ENCODE peak calls at places on chromosome 2, in seven cellular contexts. One of them, this sample, is unnamed.

GRCh38 chr2:238784671-238785527 is 63.0 kb upstream of the TWIST2 start:
- DNase-seq in colonic mucosa: peak
- DNase-seq in fibroblast of pulmonary artery: peak
- DNase-seq in heart right ventricle: peak
- DNase-seq in RWPE1: peak
- DNase-seq in CD8-positive, alpha-beta T cell: peak
- DNase-seq in B cell: peak
- DNase-seq in this sample: peak

GRCh38 chr2:99775585-99775984 is 285.8 kb upstream of the REV1 start:
- DNase-seq in colonic mucosa: no peak
- DNase-seq in fibroblast of pulmonary artery: peak
- DNase-seq in heart right ventricle: no peak
- DNase-seq in RWPE1: no peak
- DNase-seq in CD8-positive, alpha-beta T cell: no peak
- DNase-seq in B cell: no peak
- DNase-seq in this sample: no peak

GRCh38 chr2:158619496-158619895 is 162.7 kb downstream of the PKP4 start:
- DNase-seq in colonic mucosa: no peak
- DNase-seq in fibroblast of pulmonary artery: peak
- DNase-seq in heart right ventricle: no peak
- DNase-seq in RWPE1: no peak
- DNase-seq in CD8-positive, alpha-beta T cell: no peak
- DNase-seq in B cell: no peak
- DNase-seq in this sample: no peak

GRCh38 chr2:101200714-101201113 is 49.5 kb upstream of the TBC1D8 start:
- DNase-seq in colonic mucosa: no peak
- DNase-seq in fibroblast of pulmonary artery: peak
- DNase-seq in heart right ventricle: no peak
- DNase-seq in RWPE1: peak
- DNase-seq in CD8-positive, alpha-beta T cell: no peak
- DNase-seq in B cell: no peak
- DNase-seq in this sample: no peak

GRCh38 chr2:792687-793086 is 115.5 kb upstream of the TMEM18 start:
- DNase-seq in colonic mucosa: no peak
- DNase-seq in fibroblast of pulmonary artery: no peak
- DNase-seq in heart right ventricle: no peak
- DNase-seq in RWPE1: no peak
- DNase-seq in CD8-positive, alpha-beta T cell: no peak
- DNase-seq in B cell: no peak
- DNase-seq in this sample: no peak

GRCh38 chr2:3867451-3867850 is 164.1 kb downstream of the DCDC2C start:
- DNase-seq in colonic mucosa: no peak
- DNase-seq in fibroblast of pulmonary artery: no peak
- DNase-seq in heart right ventricle: no peak
- DNase-seq in RWPE1: no peak
- DNase-seq in CD8-positive, alpha-beta T cell: no peak
- DNase-seq in B cell: no peak
- DNase-seq in this sample: no peak

GRCh38 chr2:9251154-9252001 is 44.8 kb downstream of the ASAP2 start:
- DNase-seq in colonic mucosa: no peak
- DNase-seq in fibroblast of pulmonary artery: peak
- DNase-seq in heart right ventricle: no peak
- DNase-seq in RWPE1: peak
- DNase-seq in CD8-positive, alpha-beta T cell: no peak
- DNase-seq in B cell: no peak
- DNase-seq in this sample: peak

GRCh38 chr2:235746257-235746934 is 252.6 kb downstream of the AGAP1 start:
- DNase-seq in colonic mucosa: peak
- DNase-seq in fibroblast of pulmonary artery: peak
- DNase-seq in heart right ventricle: peak
- DNase-seq in RWPE1: peak
- DNase-seq in CD8-positive, alpha-beta T cell: peak
- DNase-seq in B cell: peak
- DNase-seq in this sample: peak

GRCh38 chr2:43758738-43759137 is 15.1 kb upstream of the DYNC2LI1 start:
- DNase-seq in colonic mucosa: no peak
- DNase-seq in fibroblast of pulmonary artery: peak
- DNase-seq in heart right ventricle: no peak
- DNase-seq in RWPE1: no peak
- DNase-seq in CD8-positive, alpha-beta T cell: no peak
- DNase-seq in B cell: no peak
- DNase-seq in this sample: peak

GRCh38 chr2:230155359-230155758 is 64.4 kb downstream of the SP110 start:
- DNase-seq in colonic mucosa: no peak
- DNase-seq in fibroblast of pulmonary artery: no peak
- DNase-seq in heart right ventricle: no peak
- DNase-seq in RWPE1: no peak
- DNase-seq in CD8-positive, alpha-beta T cell: no peak
- DNase-seq in B cell: no peak
- DNase-seq in this sample: no peak

GRCh38 chr2:241126771-241127202 is 22.5 kb downstream of the PASK start:
- DNase-seq in colonic mucosa: no peak
- DNase-seq in fibroblast of pulmonary artery: no peak
- DNase-seq in heart right ventricle: no peak
- DNase-seq in RWPE1: no peak
- DNase-seq in CD8-positive, alpha-beta T cell: no peak
- DNase-seq in B cell: no peak
- DNase-seq in this sample: no peak

GRCh38 chr2:29053680-29054400 is 20.5 kb downstream of the PCARE start:
- DNase-seq in colonic mucosa: no peak
- DNase-seq in fibroblast of pulmonary artery: peak
- DNase-seq in heart right ventricle: no peak
- DNase-seq in RWPE1: peak
- DNase-seq in CD8-positive, alpha-beta T cell: no peak
- DNase-seq in B cell: no peak
- DNase-seq in this sample: no peak

GRCh38 chr2:215805493-215805892 is 207.9 kb downstream of the MREG start:
- DNase-seq in colonic mucosa: no peak
- DNase-seq in fibroblast of pulmonary artery: no peak
- DNase-seq in heart right ventricle: no peak
- DNase-seq in RWPE1: no peak
- DNase-seq in CD8-positive, alpha-beta T cell: no peak
- DNase-seq in B cell: no peak
- DNase-seq in this sample: no peak
- TF ChIP-seq CTCF in colonic mucosa: no peak
- TF ChIP-seq CTCF in fibroblast of pulmonary artery: no peak
- TF ChIP-seq CTCF in heart right ventricle: no peak
- TF ChIP-seq CTCF in RWPE1: no peak
- TF ChIP-seq CTCF in CD8-positive, alpha-beta T cell: no peak
- TF ChIP-seq CTCF in B cell: no peak
- TF ChIP-seq CTCF in this sample: no peak

GRCh38 chr2:102478686-102479470 is 5.9 kb downstream of the SLC9A4 start:
- DNase-seq in colonic mucosa: no peak
- DNase-seq in fibroblast of pulmonary artery: no peak
- DNase-seq in heart right ventricle: no peak
- DNase-seq in RWPE1: no peak
- DNase-seq in CD8-positive, alpha-beta T cell: no peak
- DNase-seq in B cell: no peak
- DNase-seq in this sample: no peak
- TF ChIP-seq CTCF in colonic mucosa: no peak
- TF ChIP-seq CTCF in fibroblast of pulmonary artery: no peak
- TF ChIP-seq CTCF in heart right ventricle: no peak
- TF ChIP-seq CTCF in RWPE1: no peak
- TF ChIP-seq CTCF in CD8-positive, alpha-beta T cell: no peak
- TF ChIP-seq CTCF in B cell: no peak
- TF ChIP-seq CTCF in this sample: no peak

DNA sequence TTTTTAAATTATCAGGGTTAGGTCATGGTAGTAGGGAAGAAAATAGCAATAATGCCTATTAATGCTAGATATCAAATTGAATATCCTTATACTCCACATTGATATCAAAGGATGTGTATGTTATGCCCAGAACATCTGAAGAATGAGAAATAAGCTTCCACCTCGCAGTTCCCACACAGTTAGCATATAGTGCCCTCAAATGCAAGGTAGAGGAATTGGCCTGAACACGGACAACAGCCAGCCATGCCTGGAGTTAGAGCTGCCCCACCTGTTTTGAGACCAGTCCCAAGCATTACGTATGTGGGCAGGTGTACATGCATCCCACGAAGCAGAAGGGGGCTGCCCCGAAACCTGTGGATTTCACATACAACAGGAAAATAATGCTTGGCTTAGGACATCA is 79.6 kb downstream of the SUMO1 start:
- DNase-seq in colonic mucosa: no peak
- DNase-seq in fibroblast of pulmonary artery: peak
- DNase-seq in heart right ventricle: no peak
- DNase-seq in RWPE1: no peak
- DNase-seq in CD8-positive, alpha-beta T cell: no peak
- DNase-seq in B cell: no peak
- DNase-seq in this sample: no peak
- TF ChIP-seq CTCF in colonic mucosa: no peak
- TF ChIP-seq CTCF in fibroblast of pulmonary artery: peak
- TF ChIP-seq CTCF in heart right ventricle: peak
- TF ChIP-seq CTCF in RWPE1: no peak
- TF ChIP-seq CTCF in CD8-positive, alpha-beta T cell: no peak
- TF ChIP-seq CTCF in B cell: no peak
- TF ChIP-seq CTCF in this sample: no peak

DNA sequence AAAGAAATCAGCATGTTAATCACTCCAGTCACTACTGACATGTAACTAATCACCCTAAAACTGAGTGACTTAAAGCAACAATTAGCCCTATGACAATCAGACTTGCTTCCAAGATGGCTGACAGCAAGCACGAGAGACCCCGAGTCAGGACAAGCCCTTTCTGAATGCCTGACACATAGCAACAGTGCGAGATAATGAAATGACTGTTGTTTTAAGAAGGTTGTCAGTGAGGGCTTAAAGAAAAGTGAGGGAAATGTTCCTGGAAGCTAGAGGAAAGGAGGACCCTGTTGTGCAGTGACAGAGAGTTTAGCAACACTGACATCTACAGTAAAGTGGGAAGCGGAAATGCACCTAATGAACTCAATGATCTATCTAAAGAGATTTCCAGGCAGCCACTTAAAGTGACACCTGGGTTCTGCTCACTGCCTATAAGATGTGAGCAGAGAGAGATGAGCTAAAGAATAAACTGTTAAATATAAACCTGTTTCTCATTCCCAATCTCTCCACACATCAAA is 163.1 kb downstream of the STK39 start:
- DNase-seq in colonic mucosa: no peak
- DNase-seq in fibroblast of pulmonary artery: no peak
- DNase-seq in heart right ventricle: no peak
- DNase-seq in RWPE1: no peak
- DNase-seq in CD8-positive, alpha-beta T cell: no peak
- DNase-seq in B cell: no peak
- DNase-seq in this sample: no peak
- TF ChIP-seq CTCF in colonic mucosa: no peak
- TF ChIP-seq CTCF in fibroblast of pulmonary artery: no peak
- TF ChIP-seq CTCF in heart right ventricle: no peak
- TF ChIP-seq CTCF in RWPE1: no peak
- TF ChIP-seq CTCF in CD8-positive, alpha-beta T cell: no peak
- TF ChIP-seq CTCF in B cell: no peak
- TF ChIP-seq CTCF in this sample: no peak

GRCh38 chr2:225052703-225053102 is 10.4 kb upstream of the DOCK10 start:
- DNase-seq in colonic mucosa: no peak
- DNase-seq in fibroblast of pulmonary artery: no peak
- DNase-seq in heart right ventricle: no peak
- DNase-seq in RWPE1: no peak
- DNase-seq in CD8-positive, alpha-beta T cell: peak
- DNase-seq in B cell: no peak
- DNase-seq in this sample: no peak

GRCh38 chr2:225055714-225056113 is 13.4 kb upstream of the DOCK10 start:
- DNase-seq in colonic mucosa: no peak
- DNase-seq in fibroblast of pulmonary artery: no peak
- DNase-seq in heart right ventricle: no peak
- DNase-seq in RWPE1: no peak
- DNase-seq in CD8-positive, alpha-beta T cell: no peak
- DNase-seq in B cell: no peak
- DNase-seq in this sample: no peak

GRCh38 chr2:225056330-225057073 is 14.2 kb upstream of the DOCK10 start:
- DNase-seq in colonic mucosa: no peak
- DNase-seq in fibroblast of pulmonary artery: peak
- DNase-seq in heart right ventricle: no peak
- DNase-seq in RWPE1: peak
- DNase-seq in CD8-positive, alpha-beta T cell: peak
- DNase-seq in B cell: no peak
- DNase-seq in this sample: no peak
- TF ChIP-seq CTCF in colonic mucosa: no peak
- TF ChIP-seq CTCF in fibroblast of pulmonary artery: no peak
- TF ChIP-seq CTCF in heart right ventricle: no peak
- TF ChIP-seq CTCF in RWPE1: no peak
- TF ChIP-seq CTCF in CD8-positive, alpha-beta T cell: no peak
- TF ChIP-seq CTCF in B cell: no peak
- TF ChIP-seq CTCF in this sample: no peak

GRCh38 chr2:46338674-46339073 is 41.5 kb downstream of the EPAS1 start:
- DNase-seq in colonic mucosa: no peak
- DNase-seq in fibroblast of pulmonary artery: no peak
- DNase-seq in heart right ventricle: peak
- DNase-seq in RWPE1: no peak
- DNase-seq in CD8-positive, alpha-beta T cell: no peak
- DNase-seq in B cell: no peak
- DNase-seq in this sample: no peak

GRCh38 chr2:46340740-46341420 is 43.7 kb downstream of the EPAS1 start:
- DNase-seq in colonic mucosa: no peak
- DNase-seq in fibroblast of pulmonary artery: no peak
- DNase-seq in heart right ventricle: no peak
- DNase-seq in RWPE1: no peak
- DNase-seq in CD8-positive, alpha-beta T cell: no peak
- DNase-seq in B cell: no peak
- DNase-seq in this sample: no peak

GRCh38 chr2:46339200-46339599 is 42.0 kb downstream of the EPAS1 start:
- DNase-seq in colonic mucosa: no peak
- DNase-seq in fibroblast of pulmonary artery: no peak
- DNase-seq in heart right ventricle: no peak
- DNase-seq in RWPE1: no peak
- DNase-seq in CD8-positive, alpha-beta T cell: no peak
- DNase-seq in B cell: no peak
- DNase-seq in this sample: no peak

GRCh38 chr2:46337208-46337994 is 40.2 kb downstream of the EPAS1 start:
- DNase-seq in colonic mucosa: no peak
- DNase-seq in fibroblast of pulmonary artery: no peak
- DNase-seq in heart right ventricle: no peak
- DNase-seq in RWPE1: no peak
- DNase-seq in CD8-positive, alpha-beta T cell: no peak
- DNase-seq in B cell: no peak
- DNase-seq in this sample: no peak

DNA sequence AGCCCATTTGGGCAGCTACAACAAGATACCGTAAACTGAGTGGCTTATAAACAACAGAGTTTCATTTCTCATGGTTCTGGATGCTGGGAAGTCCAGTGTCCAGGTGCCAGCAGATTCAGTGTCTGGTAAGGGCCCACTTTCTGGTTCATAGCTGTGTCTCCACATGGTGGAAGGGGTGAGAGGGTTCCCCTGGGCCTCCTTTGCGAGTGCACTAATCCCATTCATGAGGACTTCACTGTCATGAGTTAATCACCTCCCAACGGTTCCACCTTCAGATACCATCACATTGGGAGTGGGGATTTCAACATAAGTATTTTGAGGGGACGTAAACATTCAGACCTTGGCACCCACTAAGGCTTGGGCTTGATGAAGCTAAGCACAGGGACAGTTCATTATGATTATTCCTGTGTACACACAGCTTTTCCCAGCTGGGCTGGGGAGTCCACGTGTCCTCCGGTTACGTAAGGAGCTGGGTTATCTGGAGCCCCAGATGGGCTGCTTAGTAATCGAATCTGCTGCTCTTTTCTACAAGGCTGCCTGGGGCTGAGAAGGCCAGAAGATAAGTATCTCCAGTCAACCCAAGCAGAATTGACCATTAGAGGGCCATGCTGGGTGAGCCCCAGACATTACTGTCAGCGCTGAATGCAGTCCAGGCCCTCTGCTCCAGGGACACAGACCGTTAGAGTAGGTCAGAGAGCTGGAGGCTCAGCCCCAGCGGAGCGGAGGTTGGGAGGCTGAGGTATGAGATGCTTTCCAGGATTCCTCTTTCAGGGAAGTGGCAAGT is 42.7 kb downstream of the EPAS1 start:
- DNase-seq in colonic mucosa: no peak
- DNase-seq in fibroblast of pulmonary artery: peak
- DNase-seq in heart right ventricle: peak
- DNase-seq in RWPE1: no peak
- DNase-seq in CD8-positive, alpha-beta T cell: no peak
- DNase-seq in B cell: no peak
- DNase-seq in this sample: no peak
- TF ChIP-seq CTCF in colonic mucosa: no peak
- TF ChIP-seq CTCF in fibroblast of pulmonary artery: no peak
- TF ChIP-seq CTCF in heart right ventricle: peak
- TF ChIP-seq CTCF in RWPE1: no peak
- TF ChIP-seq CTCF in CD8-positive, alpha-beta T cell: no peak
- TF ChIP-seq CTCF in B cell: no peak
- TF ChIP-seq CTCF in this sample: no peak

This sample was measured in nephron progenitor cell.